ENCODE peak calls at places on chromosomes 11 and 22, in seven cellular contexts. W is GM12891, D is H1, R is K562, B is GM12878, C is SK-N-SH, V is HepG2. I is an unnamed sample.

GRCh38 chr11:115464269-115464668 is 39.9 kb downstream of the CADM1 start:
- DNase-seq in D (no peak), R (no peak), C (no peak), V (no peak), W (no peak), B (no peak), I (no peak)

GRCh38 chr11:70743941-70744351 is 345.6 kb downstream of the CTTN start:
- DNase-seq in W (no peak), R (no peak), C (no peak), V (no peak), D (no peak), B (no peak), I (no peak)

GRCh38 chr22:47193606-47194316 is 431.3 kb downstream of the TBC1D22A start:
- DNase-seq in C (no peak), R (no peak), V (no peak), B (no peak), D (no peak), W (no peak), I (no peak)

GRCh38 chr11:86346513-86346912 is 28.2 kb upstream of the CCDC81 start:
- DNase-seq in V (no peak), C (no peak), B (no peak), R (no peak), D (no peak), W (no peak), I (no peak)

GRCh38 chr11:13884159-13884799 is 78.2 kb upstream of the SPON1 start:
- DNase-seq in B (no peak), D (no peak), V (no peak), W (no peak), C (no peak), R (no peak), I (no peak)

GRCh38 chr11:126413426-126413825 is 57.9 kb downstream of the ST3GAL4 start:
- DNase-seq in W (no peak), D (no peak), V (no peak), B (no peak), R (no peak), C (no peak), I (no peak)

GRCh38 chr11:34798985-34799384 is 117.2 kb downstream of the APIP start:
- DNase-seq in R (no peak), C (no peak), B (no peak), D (no peak), W (no peak), V (no peak), I (no peak)

GRCh38 chr11:102802341-102802740 is 4.4 kb upstream of the MMP1 start:
- DNase-seq in V (no peak), W (no peak), R (no peak), C (no peak), D (no peak), B (no peak), I (no peak)

GRCh38 chr11:71240865-71241691 is 11.3 kb downstream of the SHANK2 start:
- DNase-seq in V (peak; percentile 93), C (peak; percentile 12), R (no peak), W (no peak), D (no peak), B (peak; percentile 38), I (no peak)

GRCh38 chr22:48396785-48397530 is 1430.7 kb downstream of the BRD1 start:
- DNase-seq in D (no peak), R (no peak), C (no peak), W (no peak), B (no peak), V (peak; percentile 58), I (no peak)

GRCh38 chr11:133306019-133306418 is 226.3 kb downstream of the OPCML start:
- DNase-seq in R (no peak), V (no peak), D (no peak), W (no peak), C (no peak), B (no peak), I (no peak)

GRCh38 chr11:123388640-123389039 is 41.4 kb upstream of the GRAMD1B start:
- DNase-seq in V (no peak), D (no peak), W (no peak), R (no peak), B (no peak), C (no peak), I (no peak)

GRCh38 chr22:49554296-49554625 is 273.4 kb downstream of the BRD1 start:
- DNase-seq in B (no peak), V (no peak), C (no peak), W (no peak), R (no peak), D (no peak), I (no peak)

GRCh38 chr22:49296561-49296960 is 531.1 kb downstream of the BRD1 start:
- DNase-seq in D (no peak), R (no peak), V (no peak), W (no peak), C (no peak), B (no peak), I (no peak)

GRCh38 chr11:129348813-129349212 is 26.8 kb upstream of the BARX2 start:
- DNase-seq in W (no peak), R (no peak), V (no peak), B (no peak), D (no peak), C (no peak), I (no peak)

GRCh38 chr11:2587132-2587930 is 112.5 kb downstream of the KCNQ1OT1 start:
- DNase-seq in V (no peak), C (peak; percentile 14), D (no peak), B (no peak), R (no peak), W (peak; percentile 10), I (peak; percentile 8)

GRCh38 chr11:61480936-61481335 is 27.6 kb upstream of the LRRC10B start:
- DNase-seq in D (no peak), C (peak; percentile 79), R (peak; percentile 28), W (no peak), V (no peak), B (no peak), I (no peak)

DNA sequence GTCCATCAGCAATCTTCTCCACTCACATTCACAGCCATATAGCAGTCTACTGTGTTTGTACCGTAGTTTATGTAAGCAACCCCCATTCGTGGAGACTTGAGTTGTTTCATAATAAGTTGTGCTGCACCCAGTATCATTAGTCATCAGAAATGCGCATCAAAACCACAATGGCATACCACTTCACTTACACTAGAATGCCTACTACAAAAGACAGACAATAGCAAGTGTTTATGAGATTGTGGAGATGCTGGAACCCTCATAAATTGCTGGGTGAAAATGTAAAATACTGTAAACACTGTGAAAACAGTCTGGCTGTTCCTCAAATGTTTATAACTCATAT is 133.3 kb downstream of the ATXN10 start:
- DNase-seq in B (no peak), R (no peak), D (no peak), V (peak; percentile 4), C (no peak), W (no peak), I (no peak)
- TF ChIP-seq TAF1 in B (no peak), R (no peak), D (no peak), V (no peak), C (no peak), W (no peak), I (no peak)

DNA sequence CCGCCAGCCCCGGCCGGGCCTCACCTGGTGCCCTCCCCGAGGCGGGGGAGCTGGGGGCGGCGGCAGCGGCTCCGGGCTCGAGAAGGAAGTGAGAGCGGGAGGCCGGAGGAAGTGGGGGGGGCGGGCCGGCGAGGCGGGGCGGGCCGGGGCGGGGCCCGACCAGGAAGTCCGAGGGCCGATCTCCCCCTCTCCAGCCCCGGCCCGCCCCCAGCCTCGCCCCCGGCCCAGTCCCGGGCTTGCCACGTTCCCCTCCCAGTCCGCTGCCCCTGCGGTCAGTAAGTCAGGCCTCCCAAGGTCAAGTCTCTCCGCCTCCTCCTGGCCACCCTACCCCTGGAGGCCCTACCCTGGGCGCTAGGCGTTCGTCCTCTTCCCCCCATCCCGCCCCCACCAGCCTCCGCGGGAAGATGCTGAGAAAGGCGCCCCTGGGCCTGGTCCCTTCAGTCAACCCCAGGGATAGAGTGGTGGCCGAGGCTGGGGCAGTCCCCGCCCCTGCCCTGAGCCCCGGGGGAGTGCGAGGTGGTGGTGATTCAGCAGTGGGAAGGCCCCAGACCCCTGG is at the start of gene RHOG:
- DNase-seq in B (no peak), W (peak; percentile 84), D (no peak), R (peak; percentile 92), C (peak; percentile 97), V (peak; percentile 35), I (peak; percentile 83)
- TF ChIP-seq POLR2AphosphoS5 in B (no peak), W (no peak), D (no peak), R (peak; percentile 41), C (peak; percentile 44), V (peak; percentile 59), I (no peak)

GRCh38 chr22:20457506-20458240 is 20.0 kb upstream of the SCARF2 start:
- DNase-seq in V (no peak), B (no peak), W (no peak), R (no peak), C (no peak), D (no peak), I (no peak)

GRCh38 chr22:20455709-20456063 is 18.1 kb upstream of the SCARF2 start:
- DNase-seq in R (no peak), B (no peak), W (no peak), V (no peak), C (no peak), D (no peak), I (no peak)

GRCh38 chr22:20458530-20459151 is 21.0 kb upstream of the SCARF2 start:
- DNase-seq in R (no peak), W (no peak), D (no peak), C (no peak), B (no peak), V (no peak), I (no peak)

GRCh38 chr22:20456722-20457076 is 19.1 kb upstream of the SCARF2 start:
- DNase-seq in D (no peak), W (no peak), V (no peak), R (no peak), C (no peak), B (no peak), I (no peak)

GRCh38 chr22:20456064-20456721 is 18.6 kb upstream of the SCARF2 start:
- DNase-seq in B (peak; percentile 44), W (peak; percentile 75), D (peak; percentile 71), C (peak; percentile 91), V (peak; percentile 68), R (peak; percentile 100), I (no peak)
- TF ChIP-seq TAF1 in B (no peak), W (no peak), D (no peak), C (no peak), V (no peak), R (no peak), I (no peak)

GRCh38 chr11:12534549-12534948 is 139.7 kb upstream of the TEAD1 start:
- DNase-seq in B (no peak), R (no peak), C (no peak), D (no peak), V (no peak), W (no peak), I (no peak)
- TF ChIP-seq POLR2AphosphoS5 in B (no peak), R (no peak), C (no peak), D (no peak), V (no peak), W (no peak), I (no peak)